ENCODE peak calls at places on chromosomes 12 and 14, in ten cellular contexts. Q is AG10803; E is NCI-H1694; N is activated CD4-positive, CD25-positive, alpha-beta regulatory T cell treated with anti-CD3 and anti-CD28 coated beads, Interleukin-2, amount 50 U/mL, for 72 hours; L is H1; I is NCI-H460; C is stimulated activated CD8-positive, alpha-beta memory T cell treated with anti-CD3 and anti-CD28 coated beads, Interleukin-4, amount 100 ng/mL, for 4 hours; Z is caudate nucleus; F is left ventricle myocardium inferior; P is stimulated activated CD4-positive, alpha-beta T cell treated with anti-CD3 and anti-CD28 coated beads, TNF-alpha, amount 100 ng/mL, for 24 hours. G is an unnamed sample.
A peak's percentile ranks its signal among the peaks of the same experiment; 100 is the strongest.

GRCh38 chr14:74324945-74325361 is 22.2 kb upstream of the ABCD4 start:
- DNase-seq in Q (peak; percentile 52), E (peak; percentile 73), N (no peak), L (peak; percentile 57), I (peak; percentile 21), C (no peak), Z (no peak), F (no peak), P (no peak), G (peak; percentile 16)

GRCh38 chr12:59927041-59927440 is 331.2 kb downstream of the SLC16A7 start:
- DNase-seq in Q (peak; percentile 27), E (no peak), N (no peak), L (no peak), I (no peak), C (no peak), Z (no peak), F (no peak), P (no peak), G (no peak)

GRCh38 chr12:45570501-45570900 is 159.0 kb upstream of the ARID2 start:
- DNase-seq in Q (no peak), E (no peak), N (no peak), L (no peak), I (no peak), C (no peak), Z (no peak), F (no peak), P (no peak), G (no peak)

GRCh38 chr14:65827520-65827919 is 415.0 kb downstream of the FUT8 start:
- DNase-seq in Q (no peak), E (no peak), N (no peak), L (no peak), I (no peak), C (no peak), Z (no peak), F (no peak), P (no peak), G (no peak)

GRCh38 chr14:105466491-105467248 is 8.0 kb upstream of the CRIP2 start:
- DNase-seq in Q (no peak), E (no peak), N (no peak), L (no peak), I (no peak), C (no peak), Z (no peak), F (peak; percentile 85), P (no peak), G (no peak)

GRCh38 chr14:67436006-67436866 is 24.3 kb upstream of the PLEK2 start:
- DNase-seq in Q (no peak), E (no peak), N (no peak), L (no peak), I (no peak), C (no peak), Z (peak; percentile 3), F (no peak), P (no peak), G (no peak)

GRCh38 chr12:108935165-108935564 is 55.3 kb downstream of the DAO start:
- DNase-seq in Q (no peak), E (no peak), N (no peak), L (no peak), I (no peak), C (no peak), Z (no peak), F (no peak), P (no peak), G (no peak)

GRCh38 chr14:100590726-100591452 is 3.7 kb upstream of the BEGAIN start:
- DNase-seq in Q (no peak), E (no peak), N (peak; percentile 21), L (no peak), I (no peak), C (no peak), Z (no peak), F (peak; percentile 4), P (no peak), G (no peak)

GRCh38 chr14:104774453-104775072 is 21.0 kb downstream of the AKT1 start:
- DNase-seq in Q (no peak), E (no peak), N (no peak), L (no peak), I (no peak), C (no peak), Z (no peak), F (no peak), P (no peak), G (no peak)

GRCh38 chr12:115232455-115233156 is 548.6 kb upstream of the TBX3 start:
- DNase-seq in Q (peak; percentile 73), E (no peak), N (no peak), L (no peak), I (no peak), C (no peak), Z (no peak), F (no peak), P (no peak), G (no peak)

GRCh38 chr12:57519758-57520007 is 631 bp downstream of the DDIT3 start:
- DNase-seq in Q (no peak), E (no peak), N (no peak), L (no peak), I (no peak), C (no peak), Z (no peak), F (no peak), P (no peak), G (no peak)

GRCh38 chr12:120225852-120226640 is 25.1 kb upstream of the RPLP0 start:
- DNase-seq in Q (no peak), E (no peak), N (no peak), L (no peak), I (no peak), C (no peak), Z (no peak), F (peak; percentile 49), P (no peak), G (no peak)

G was measured in LoVo.